ENCODE peak calls at places on chromosomes 16 and 17, in seven cellular contexts. M is mucosa of gallbladder, G is D341Med, P is NCI-H2171 treated with DMSO at 0.1 percent for 48 hours, S is astrocyte of the hippocampus, B is skeletal muscle cell, U is kidney glomerular epithelial cell. Y is an unnamed sample.
A peak's percentile ranks its signal among the peaks of the same experiment; 100 is the strongest.

GRCh38 chr17:2703181-2703580 is 8.4 kb downstream of the CLUH start:
- DNase-seq in M (no peak), S (no peak), P (no peak), B (no peak), G (peak; percentile 4), U (no peak), Y (no peak)

GRCh38 chr17:58534901-58535421 is 20.5 kb upstream of the MTMR4 start:
- DNase-seq in U (peak; percentile 6), S (no peak), M (no peak), B (no peak), P (no peak), G (no peak), Y (no peak)

GRCh38 chr17:63433746-63434591 is 12.1 kb downstream of the CYB561 start:
- DNase-seq in M (peak; percentile 61), S (peak; percentile 87), U (no peak), B (peak; percentile 87), G (no peak), P (no peak), Y (peak; percentile 49)

GRCh38 chr17:68172461-68172954 is 75.3 kb upstream of the AMZ2 start:
- DNase-seq in U (peak; percentile 50), P (peak; percentile 68), B (peak; percentile 3), S (peak; percentile 74), G (peak; percentile 71), M (peak; percentile 70), Y (peak; percentile 81)

GRCh38 chr17:75125984-75126383 is 5.6 kb downstream of the NT5C start:
- DNase-seq in M (no peak), G (no peak), S (no peak), P (no peak), B (no peak), U (no peak), Y (no peak)

GRCh38 chr16:85573696-85574641 is 39.2 kb upstream of the GSE1 start:
- DNase-seq in U (peak; percentile 76), P (no peak), S (peak; percentile 91), B (peak; percentile 76), M (no peak), G (no peak), Y (no peak)

GRCh38 chr16:19163215-19163614 is 4.8 kb upstream of the SYT17 start:
- DNase-seq in P (no peak), M (no peak), U (no peak), G (no peak), S (no peak), B (no peak), Y (no peak)

GRCh38 chr16:11133344-11133921 is 122.6 kb downstream of the SOCS1 start:
- DNase-seq in P (no peak), U (peak; percentile 93), B (peak; percentile 80), S (peak; percentile 96), M (peak; percentile 91), G (no peak), Y (peak; percentile 60)

GRCh38 chr17:2690165-2691068 is 21.1 kb downstream of the CLUH start:
- DNase-seq in U (no peak), G (peak; percentile 21), M (no peak), P (no peak), S (no peak), B (no peak), Y (no peak)

GRCh38 chr17:63918305-63918704 is 334 bp downstream of the GH1 start:
- DNase-seq in P (no peak), G (no peak), U (no peak), B (no peak), M (no peak), S (no peak), Y (no peak)

GRCh38 chr17:49132699-49133364 is at the start of gene B4GALNT2:
- DNase-seq in B (no peak), S (peak; percentile 39), U (no peak), M (no peak), P (no peak), G (peak; percentile 66), Y (peak; percentile 69)

GRCh38 chr17:4541328-4542002 is 13.7 kb downstream of the MYBBP1A start:
- DNase-seq in B (no peak), S (no peak), M (no peak), G (no peak), U (no peak), P (no peak), Y (no peak)

GRCh38 chr17:50934161-50934560 is 68.0 kb upstream of the TOB1 start:
- DNase-seq in M (no peak), U (no peak), P (no peak), G (no peak), B (no peak), S (no peak), Y (no peak)

GRCh38 chr17:43427362-43428043 is 28.7 kb downstream of the ARL4D start:
- DNase-seq in P (peak; percentile 2), U (no peak), B (no peak), S (no peak), G (no peak), M (no peak), Y (no peak)